ENCODE peak calls at places on chromosomes 2 and 18, in eight cellular contexts. C, M, P, Q, L, T, Z and O are unnamed samples.

GRCh38 chr2:174035981-174036742 is 71.0 kb upstream of the SP3 start:
- DNase-seq in L (no peak), M (peak), P (no peak), T (no peak), Q (no peak), Z (no peak), C (no peak), O (no peak)

GRCh38 chr2:238973038-238973772 is 125.3 kb downstream of the TWIST2 start:
- DNase-seq in M (peak), P (no peak), T (no peak), Z (no peak), Q (no peak), C (no peak), L (no peak), O (no peak)

GRCh38 chr2:200670313-200670712 is 84.5 kb downstream of the AOX1 start:
- DNase-seq in Q (no peak), T (no peak), P (no peak), Z (no peak), L (no peak), C (no peak), M (no peak), O (no peak)

GRCh38 chr2:157837851-157838441 is 38.2 kb downstream of the ACVR1 start:
- DNase-seq in Z (no peak), M (peak), T (no peak), L (no peak), C (no peak), P (peak), Q (no peak), O (peak)

GRCh38 chr18:48915621-48916425 is 34.9 kb downstream of the SMAD7 start:
- DNase-seq in C (no peak), Q (no peak), T (no peak), Z (no peak), P (no peak), M (peak), L (no peak), O (peak)

GRCh38 chr2:31401580-31401979 is 13.0 kb downstream of the XDH start:
- DNase-seq in M (peak), P (no peak), Q (no peak), L (no peak), T (peak), C (no peak), Z (no peak), O (no peak)

GRCh38 chr2:186379052-186379451 is 107.0 kb upstream of the ZC3H15 start:
- DNase-seq in Z (no peak), P (no peak), M (peak), C (no peak), Q (no peak), T (peak), L (no peak), O (no peak)

GRCh38 chr2:16206191-16206944 is 266.0 kb downstream of the MYCN start:
- DNase-seq in T (no peak), Q (no peak), M (no peak), C (no peak), P (no peak), L (no peak), Z (no peak), O (no peak)

GRCh38 chr2:209592106-209592505 is 168.3 kb downstream of the MAP2 start:
- DNase-seq in P (no peak), Q (no peak), C (no peak), Z (no peak), M (no peak), T (no peak), L (no peak), O (no peak)

GRCh38 chr2:163884416-163884815 is 148.6 kb upstream of the FIGN start:
- DNase-seq in Q (no peak), C (no peak), P (no peak), Z (no peak), L (no peak), M (peak), T (no peak), O (no peak)

GRCh38 chr2:122100371-122101150 is 345.1 kb downstream of the TSN start:
- DNase-seq in Z (no peak), Q (no peak), M (peak), P (no peak), L (no peak), C (no peak), T (no peak), O (no peak)

GRCh38 chr2:16664052-16664731 is 1.4 kb downstream of the CYRIA start:
- DNase-seq in Q (no peak), Z (peak), T (no peak), C (no peak), L (no peak), P (peak), M (peak), O (peak)

GRCh38 chr2:36589230-36589630 is 8.7 kb downstream of the FEZ2 start:
- DNase-seq in L (no peak), C (no peak), P (no peak), T (no peak), M (no peak), Z (no peak), Q (peak), O (peak)

GRCh38 chr18:5180254-5180653 is 16.8 kb downstream of the AKAIN1 start:
- DNase-seq in M (no peak), Z (no peak), L (no peak), T (no peak), P (no peak), C (no peak), Q (no peak), O (no peak)

GRCh38 chr2:153391131-153391530 is 87.4 kb downstream of the RPRM start:
- DNase-seq in C (no peak), T (no peak), M (peak), Q (no peak), Z (no peak), P (no peak), L (no peak), O (no peak)

GRCh38 chr2:151030663-151031230 is 230.9 kb downstream of the RBM43 start:
- DNase-seq in Z (no peak), L (no peak), M (no peak), Q (no peak), P (no peak), C (no peak), T (no peak), O (no peak)

GRCh38 chr2:72210470-72210869 is 62.8 kb upstream of the CYP26B1 start:
- DNase-seq in M (peak), P (no peak), Q (no peak), T (peak), L (no peak), C (no peak), Z (no peak), O (no peak)

GRCh38 chr2:190875881-190876280 is 4.7 kb upstream of the GLS start:
- DNase-seq in C (no peak), L (no peak), M (no peak), T (no peak), Q (no peak), P (no peak), Z (no peak), O (no peak)

GRCh38 chr2:37650548-37651101 is 20.8 kb downstream of the CDC42EP3 start:
- DNase-seq in C (no peak), Z (peak), T (no peak), L (no peak), Q (no peak), P (no peak), M (no peak), O (no peak)

GRCh38 chr2:159904127-159904564 is 106.1 kb upstream of the CD302 start:
- DNase-seq in Q (no peak), C (no peak), P (no peak), Z (no peak), M (no peak), L (no peak), T (no peak), O (no peak)

GRCh38 chr2:157468931-157469708 is 25.2 kb upstream of the CYTIP start:
- DNase-seq in L (no peak), M (peak), T (peak), Z (no peak), P (no peak), Q (no peak), C (no peak), O (no peak)

GRCh38 chr2:74137651-74138050 is 10.1 kb downstream of the BOLA3 start:
- DNase-seq in Q (no peak), T (no peak), P (no peak), M (no peak), C (no peak), Z (no peak), L (no peak), O (no peak)

GRCh38 chr2:183242937-183243336 is 118.7 kb downstream of the NUP35 start:
- DNase-seq in Q (no peak), Z (no peak), L (no peak), C (no peak), M (peak), P (no peak), T (peak), O (no peak)

GRCh38 chr2:216545359-216545758 is 46.7 kb downstream of the RPL37A start:
- DNase-seq in Z (no peak), T (no peak), C (no peak), P (no peak), M (peak), Q (no peak), L (no peak), O (no peak)

GRCh38 chr2:216549926-216550690 is 51.5 kb downstream of the RPL37A start:
- DNase-seq in Z (no peak), L (no peak), P (no peak), Q (no peak), M (no peak), C (no peak), T (no peak), O (no peak)

GRCh38 chr2:216548901-216549321 is 50.3 kb downstream of the RPL37A start:
- DNase-seq in C (no peak), P (peak), M (no peak), L (no peak), Z (no peak), Q (no peak), T (no peak), O (no peak)

GRCh38 chr2:216546231-216546630 is 47.6 kb downstream of the RPL37A start:
- DNase-seq in T (no peak), M (no peak), P (no peak), C (no peak), Q (no peak), L (no peak), Z (no peak), O (no peak)

GRCh38 chr2:216546646-216547403 is 48.2 kb downstream of the RPL37A start:
- DNase-seq in M (peak), P (peak), C (no peak), T (peak), Z (no peak), Q (no peak), L (no peak), O (peak)
- H3K27ac ChIP-seq in M (no peak), P (peak), C (no peak), T (peak), Z (no peak), Q (no peak), L (peak), O (no peak)

GRCh38 chr2:241632478-241633325 is 4.3 kb downstream of the THAP4 start:
- DNase-seq in Z (no peak), P (no peak), T (no peak), Q (no peak), M (no peak), C (no peak), L (no peak), O (no peak)
- H3K27ac ChIP-seq in Z (no peak), P (no peak), T (no peak), Q (no peak), M (no peak), C (no peak), L (no peak), O (no peak)

DNA sequence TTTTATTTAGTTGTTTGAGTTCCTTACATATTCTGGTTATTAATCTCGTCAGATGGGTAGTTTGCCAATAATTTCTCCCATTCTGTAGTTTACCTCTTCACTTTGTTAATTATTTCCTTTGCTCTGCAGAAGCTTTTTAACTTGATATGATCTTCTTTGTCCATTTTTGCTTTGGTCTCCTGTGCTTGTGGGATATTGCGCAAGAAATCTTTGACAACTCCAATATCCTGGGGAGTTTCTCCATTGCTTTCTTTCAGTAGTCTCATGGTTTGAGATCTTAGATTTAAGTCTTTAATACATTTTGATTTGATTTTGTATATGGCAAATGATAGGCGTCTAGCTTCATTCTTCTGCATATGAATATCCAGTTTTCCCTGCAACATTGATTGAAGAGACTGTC is 389.2 kb downstream of the LRP1B start:
- DNase-seq in M (no peak), T (no peak), P (no peak), Z (no peak), Q (no peak), L (no peak), C (no peak), O (no peak)
- H3K27ac ChIP-seq in M (no peak), T (no peak), P (no peak), Z (no peak), Q (no peak), L (no peak), C (no peak), O (no peak)

GRCh38 chr2:198143156-198143555 is 338.8 kb downstream of the PLCL1 start:
- DNase-seq in P (no peak), M (no peak), Z (no peak), T (no peak), L (no peak), C (no peak), Q (no peak), O (no peak)
- H3K27ac ChIP-seq in P (no peak), M (no peak), Z (no peak), T (no peak), L (no peak), C (no peak), Q (no peak), O (no peak)

DNA sequence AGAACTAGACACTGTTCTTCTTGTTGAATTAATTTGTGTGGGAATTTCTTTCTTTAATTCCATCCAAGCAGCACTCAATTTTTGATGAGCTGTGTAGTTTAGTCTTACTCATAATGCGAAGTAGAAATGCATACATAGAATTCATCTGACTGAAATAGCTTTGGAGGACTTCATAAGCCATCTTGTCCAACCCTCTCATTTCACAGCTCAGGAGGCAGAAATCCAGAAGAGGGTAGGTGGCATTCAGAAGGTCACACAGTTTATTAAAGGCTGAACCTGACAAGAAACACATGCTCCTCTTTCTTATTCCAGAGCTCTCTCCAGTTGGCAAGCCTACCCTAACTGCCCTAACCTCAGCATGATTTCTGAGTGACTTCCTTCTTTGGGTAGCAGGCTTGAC is 169.2 kb upstream of the NOSTRIN start:
- DNase-seq in T (no peak), L (no peak), M (no peak), Q (no peak), Z (no peak), C (no peak), P (no peak), O (no peak)
- H3K27ac ChIP-seq in T (no peak), L (peak), M (no peak), Q (no peak), Z (no peak), C (no peak), P (peak), O (peak)